ENCODE peak calls at places on chromosomes 13 and 19, in ten cellular contexts. Q is activated CD4-positive, alpha-beta T cell treated with anti-CD3 and anti-CD28 coated beads for 48 hours; N is foreskin fibroblast; L is NCI-H1092 treated with DMSO at 0.1 percent for 48 hours; Y is NCI-H2029 treated with DMSO at 0.1 percent for 48 hours; W is neural crest cell; X is C1 segment of cervical spinal cord; D is renal cortical epithelial cell; H is mammary epithelial cell; Z is kidney epithelial cell. E is an unnamed sample.

GRCh38 chr13:45807520-45808099 is 43.9 kb downstream of the SIAH3 start:
- DNase-seq in Q (no peak), N (peak; percentile 34), L (peak; percentile 59), Y (peak; percentile 12), W (peak; percentile 14), X (no peak), D (peak; percentile 79), H (peak; percentile 61), Z (peak; percentile 48), E (peak; percentile 54)

GRCh38 chr13:50531917-50532899 is 311.3 kb downstream of the DLEU7 start:
- DNase-seq in Q (no peak), N (no peak), L (peak; percentile 2), Y (no peak), W (no peak), X (no peak), D (peak; percentile 49), H (no peak), Z (no peak), E (peak; percentile 61)

GRCh38 chr19:39390460-39390758 is 497 bp downstream of the PAF1 start:
- DNase-seq in Q (peak; percentile 86), N (no peak), L (no peak), Y (no peak), W (no peak), X (no peak), D (peak; percentile 33), H (peak; percentile 78), Z (no peak), E (no peak)

GRCh38 chr13:45623516-45624090 is 8.1 kb upstream of the ERICH6B start:
- DNase-seq in Q (no peak), N (peak; percentile 9), L (peak; percentile 36), Y (peak; percentile 8), W (no peak), X (no peak), D (peak; percentile 31), H (no peak), Z (no peak), E (no peak)

GRCh38 chr13:20826810-20827560 is 53.2 kb upstream of the EEF1AKMT1 start:
- DNase-seq in Q (no peak), N (no peak), L (no peak), Y (no peak), W (no peak), X (no peak), D (peak; percentile 18), H (peak; percentile 2), Z (no peak), E (no peak)

GRCh38 chr13:26037302-26037701 is 14.5 kb downstream of the SHISA2 start:
- DNase-seq in Q (peak; percentile 56), N (no peak), L (peak; percentile 31), Y (no peak), W (peak; percentile 43), X (no peak), D (peak; percentile 20), H (peak; percentile 7), Z (no peak), E (peak; percentile 88)

GRCh38 chr19:56821675-56822074 is 18.9 kb downstream of the PEG3 start:
- DNase-seq in Q (no peak), N (no peak), L (no peak), Y (no peak), W (no peak), X (no peak), D (no peak), H (no peak), Z (no peak), E (no peak)

GRCh38 chr19:38467541-38468525 is 34.3 kb downstream of the RYR1 start:
- DNase-seq in Q (no peak), N (no peak), L (no peak), Y (no peak), W (no peak), X (no peak), D (no peak), H (no peak), Z (no peak), E (no peak)

GRCh38 chr19:13825489-13826475 is 30.5 kb downstream of the ZSWIM4 start:
- DNase-seq in Q (peak; percentile 42), N (no peak), L (no peak), Y (no peak), W (no peak), X (no peak), D (no peak), H (no peak), Z (no peak), E (no peak)

GRCh38 chr19:47713046-47714021 is at the start of gene EHD2:
- DNase-seq in Q (peak; percentile 70), N (peak; percentile 78), L (no peak), Y (no peak), W (peak; percentile 32), X (peak; percentile 10), D (no peak), H (peak; percentile 68), Z (no peak), E (no peak)

GRCh38 chr19:10815007-10815531 is 20.9 kb downstream of the TMED1 start:
- DNase-seq in Q (no peak), N (no peak), L (no peak), Y (no peak), W (no peak), X (no peak), D (no peak), H (no peak), Z (no peak), E (no peak)

GRCh38 chr13:50129923-50130685 is 114.9 kb downstream of the KCNRG start:
- DNase-seq in Q (peak; percentile 43), N (peak; percentile 23), L (peak; percentile 29), Y (no peak), W (peak; percentile 28), X (no peak), D (no peak), H (no peak), Z (no peak), E (peak; percentile 35)

GRCh38 chr13:46041335-46041934 is 11.1 kb downstream of the ZC3H13 start:
- DNase-seq in Q (no peak), N (no peak), L (no peak), Y (no peak), W (no peak), X (no peak), D (no peak), H (no peak), Z (no peak), E (no peak)

GRCh38 chr13:66950666-66951065 is 279.5 kb downstream of the PCDH9 start:
- DNase-seq in Q (no peak), N (no peak), L (no peak), Y (no peak), W (no peak), X (no peak), D (no peak), H (no peak), Z (no peak), E (no peak)

GRCh38 chr19:41542622-41543021 is 33.3 kb upstream of the CEACAM21 start:
- DNase-seq in Q (no peak), N (no peak), L (no peak), Y (no peak), W (no peak), X (no peak), D (no peak), H (no peak), Z (no peak), E (no peak)

GRCh38 chr13:46684287-46685001 is 112.5 kb downstream of the ESD start:
- DNase-seq in Q (no peak), N (no peak), L (no peak), Y (no peak), W (no peak), X (no peak), D (peak; percentile 67), H (no peak), Z (no peak), E (no peak)

GRCh38 chr13:82407321-82407720 is 1475.0 kb downstream of the SLITRK1 start:
- DNase-seq in Q (no peak), N (no peak), L (no peak), Y (no peak), W (no peak), X (no peak), D (no peak), H (no peak), Z (no peak), E (no peak)